ENCODE peak calls at places on chromosome X, in nine cellular contexts. M is GM12878; G is heart left ventricle; H is fibroblast of lung; S is transverse colon; B is CD4-positive, CD25-positive, alpha-beta regulatory T cell; K is OCI-LY7; V is right lobe of liver; O is right atrium auricular region. J is an unnamed sample.

GRCh38 chrX:13029831-13030771 is 14.3 kb downstream of the FAM9C start:
- DNase-seq in M (no peak), G (no peak), H (no peak), S (peak; percentile 64), B (peak; percentile 33), K (no peak), V (no peak), O (no peak), J (peak; percentile 37)

GRCh38 chrX:71533514-71533849 is 578 bp downstream of the OGT start:
- DNase-seq in M (no peak), G (no peak), H (peak; percentile 23), S (no peak), B (no peak), K (peak; percentile 8), V (no peak), O (no peak), J (no peak)

GRCh38 chrX:154401918-154402621 is 3.9 kb downstream of the RPL10 start:
- DNase-seq in M (no peak), G (no peak), H (no peak), S (no peak), B (no peak), K (peak; percentile 11), V (no peak), O (no peak), J (no peak)

GRCh38 chrX:53445977-53446376 is 11.8 kb upstream of the HSD17B10 start:
- DNase-seq in M (no peak), G (peak; percentile 63), H (peak; percentile 40), S (peak; percentile 43), B (peak; percentile 26), K (no peak), V (peak; percentile 49), O (no peak), J (peak; percentile 31)

GRCh38 chrX:44731160-44731559 is 112.7 kb upstream of the DUSP21 start:
- DNase-seq in M (no peak), G (no peak), H (peak; percentile 60), S (no peak), B (no peak), K (no peak), V (no peak), O (no peak), J (no peak)

GRCh38 chrX:138711399-138712347 is at the start of gene FGF13:
- DNase-seq in M (no peak), G (no peak), H (peak; percentile 1), S (peak; percentile 7), B (no peak), K (no peak), V (peak; percentile 38), O (no peak), J (no peak)

GRCh38 chrX:109974906-109975655 is 27.8 kb upstream of the TMEM164 start:
- DNase-seq in M (no peak), G (no peak), H (no peak), S (no peak), B (no peak), K (no peak), V (no peak), O (no peak), J (no peak)

GRCh38 chrX:10841579-10841978 is 221.2 kb upstream of the MID1 start:
- DNase-seq in M (no peak), G (no peak), H (peak; percentile 58), S (no peak), B (no peak), K (no peak), V (no peak), O (no peak), J (no peak)

GRCh38 chrX:11272290-11272689 is 20.9 kb upstream of the AMELX start:
- DNase-seq in M (no peak), G (no peak), H (no peak), S (no peak), B (no peak), K (no peak), V (no peak), O (no peak), J (no peak)

GRCh38 chrX:49901068-49901467 is 21.3 kb upstream of the CLCN5 start:
- DNase-seq in M (no peak), G (no peak), H (no peak), S (no peak), B (no peak), K (no peak), V (no peak), O (no peak), J (no peak)

GRCh38 chrX:5337160-5337559 is 891.5 kb downstream of the NLGN4X start:
- DNase-seq in M (no peak), G (no peak), H (no peak), S (no peak), B (no peak), K (no peak), V (no peak), O (no peak), J (no peak)

GRCh38 chrX:38816158-38816557 is 14.9 kb downstream of the MID1IP1 start:
- DNase-seq in M (no peak), G (no peak), H (no peak), S (no peak), B (no peak), K (no peak), V (no peak), O (no peak), J (peak; percentile 53)

GRCh38 chrX:73930300-73930699 is 367.3 kb downstream of the CHIC1 start:
- DNase-seq in M (no peak), G (no peak), H (peak; percentile 37), S (no peak), B (no peak), K (no peak), V (no peak), O (no peak), J (no peak)

GRCh38 chrX:137194164-137194563 is 160.4 kb upstream of the GPR101 start:
- DNase-seq in M (peak; percentile 1), G (no peak), H (peak; percentile 27), S (no peak), B (no peak), K (peak; percentile 0), V (peak; percentile 36), O (no peak), J (no peak)

GRCh38 chrX:41337140-41337539 is 3.2 kb downstream of the DDX3X start:
- DNase-seq in M (no peak), G (no peak), H (no peak), S (no peak), B (no peak), K (no peak), V (no peak), O (no peak), J (no peak)
- H3K4me1 ChIP-seq in M (peaks cover 1% of the 10 kb centered on the region), G (no peaks in the 10 kb centered on the region), H (no peaks in the 10 kb centered on the region), S (no peaks in the 10 kb centered on the region), B (peaks cover 52% of the 10 kb centered on the region), K (peaks cover 28% of the 10 kb centered on the region), V (peaks cover 41% of the 10 kb centered on the region), O (peaks cover 66% of the 10 kb centered on the region), J (peaks cover 52% of the 10 kb centered on the region)

DNA sequence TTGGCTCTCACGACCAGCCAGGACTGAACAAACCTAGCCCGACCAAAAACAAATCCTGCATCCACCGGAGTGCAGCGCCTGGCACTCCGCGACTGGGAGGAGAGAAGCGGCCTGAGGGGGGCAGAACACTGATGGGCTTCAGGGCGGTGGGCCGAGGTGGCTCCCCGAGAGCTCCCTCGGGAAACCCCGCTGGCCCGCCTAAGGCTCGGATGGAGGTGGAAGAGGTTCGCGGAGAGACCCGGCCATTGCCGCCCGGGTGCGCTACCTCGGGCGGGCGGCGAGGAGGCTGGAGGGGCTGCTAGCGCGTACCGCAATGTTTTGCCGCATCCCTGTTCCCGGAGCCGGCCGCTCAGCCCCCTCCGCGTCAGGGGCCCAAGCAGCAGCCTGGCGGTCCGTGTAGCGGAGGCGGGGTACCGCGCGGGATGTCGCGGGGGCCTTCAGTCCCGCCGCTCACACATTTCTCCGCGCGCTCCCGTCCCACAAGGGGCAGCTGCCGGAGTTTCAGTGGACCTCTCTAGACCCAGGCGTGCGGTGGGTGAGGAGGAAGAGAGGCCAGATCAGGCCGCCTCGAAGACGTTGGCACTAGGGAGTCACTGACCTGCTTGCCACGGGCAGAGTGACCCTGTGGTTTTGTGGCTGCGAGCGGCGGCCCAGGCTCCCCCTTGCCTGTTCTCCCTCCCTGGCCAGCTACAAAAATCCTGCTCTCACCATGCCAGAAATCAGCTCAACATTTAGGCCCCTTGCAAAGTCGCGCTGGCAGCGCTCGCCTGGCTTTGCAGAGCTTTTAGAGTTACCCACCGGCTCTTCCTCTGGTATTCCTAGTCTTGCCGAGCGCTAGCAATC is 2.1 kb downstream of the SLITRK4 start:
- DNase-seq in M (no peak), G (no peak), H (no peak), S (no peak), B (no peak), K (no peak), V (no peak), O (no peak), J (no peak)
- H3K4me3 ChIP-seq in M (no peak overlapping the region), G (peak overlapping the region; percentile 47), H (peak overlapping the region; percentile 39), S (no peak overlapping the region), B (no peak overlapping the region), K (no peak overlapping the region), V (no peak overlapping the region), O (peak overlapping the region; percentile 42), J (no peak overlapping the region)

DNA sequence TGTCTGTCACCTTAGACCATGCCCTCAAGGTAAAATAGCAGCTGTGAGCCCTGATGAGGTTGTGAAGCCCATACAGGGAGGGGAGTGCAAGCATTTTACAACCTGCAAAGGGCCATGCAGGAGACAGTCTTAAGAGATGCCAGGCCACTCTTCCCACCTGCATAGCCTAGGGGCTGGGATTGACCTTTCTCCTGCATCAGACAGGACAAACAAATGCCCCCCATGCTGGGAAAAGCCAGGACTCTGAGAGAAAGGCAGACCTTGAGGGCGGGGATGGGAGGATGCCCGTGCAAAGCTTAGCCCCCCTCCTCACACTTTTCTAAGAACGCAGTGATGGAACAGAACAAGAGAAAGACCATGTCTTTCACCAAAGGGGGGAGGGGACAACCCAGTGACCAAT is 137.9 kb upstream of the MAMLD1 start:
- DNase-seq in M (no peak), G (no peak), H (no peak), S (no peak), B (no peak), K (no peak), V (no peak), O (no peak), J (no peak)
- H3K4me1 ChIP-seq in M (no peaks in the 10 kb centered on the region), G (no peaks in the 10 kb centered on the region), H (no peaks in the 10 kb centered on the region), S (no peaks in the 10 kb centered on the region), B (no peaks in the 10 kb centered on the region), K (no peaks in the 10 kb centered on the region), V (no peaks in the 10 kb centered on the region), O (no peaks in the 10 kb centered on the region), J (no peaks in the 10 kb centered on the region)

GRCh38 chrX:40090050-40090804 is 7.5 kb downstream of the BCOR start:
- DNase-seq in M (no peak), G (peak; percentile 70), H (no peak), S (peak; percentile 43), B (no peak), K (peak; percentile 27), V (peak; percentile 51), O (no peak), J (no peak)

GRCh38 chrX:40087574-40088298 is 10.0 kb downstream of the BCOR start:
- DNase-seq in M (no peak), G (no peak), H (peak; percentile 55), S (no peak), B (no peak), K (no peak), V (no peak), O (no peak), J (no peak)

GRCh38 chrX:40088299-40088625 is 9.5 kb downstream of the BCOR start:
- DNase-seq in M (no peak), G (no peak), H (no peak), S (no peak), B (no peak), K (no peak), V (no peak), O (no peak), J (no peak)

GRCh38 chrX:40090961-40091360 is 6.8 kb downstream of the BCOR start:
- DNase-seq in M (no peak), G (no peak), H (no peak), S (no peak), B (no peak), K (no peak), V (no peak), O (no peak), J (no peak)

GRCh38 chrX:40088803-40089540 is 8.8 kb downstream of the BCOR start:
- DNase-seq in M (no peak), G (no peak), H (no peak), S (no peak), B (no peak), K (no peak), V (no peak), O (no peak), J (no peak)
- H3K4me3 ChIP-seq in M (no peak overlapping the region), G (no peak overlapping the region), H (no peak overlapping the region), S (no peak overlapping the region), B (peak overlapping the region; percentile 31), K (no peak overlapping the region), V (no peak overlapping the region), O (no peak overlapping the region), J (no peak overlapping the region)